ENCODE peak calls at places on chromosomes 16 and 17, in ten cellular contexts. G is SW 1271; M is Ammon's horn; C is M059J; O is GM06990; F is MM.1S; T is NCI-H1694; H is activated CD8-positive, alpha-beta memory T cell treated with anti-CD3 and anti-CD28 coated beads for 4 hours; W is activated T-cell treated with anti-CD3 and anti-CD28 coated beads, Interleukin-2, amount 50 U/mL, for 72 hours; A is A172. R is an unnamed sample.

GRCh38 chr17:2214047-2214717 is 89.4 kb downstream of the SMG6 start:
- DNase-seq in G (no peak), M (peak), C (peak), O (no peak), F (no peak), T (no peak), H (no peak), W (peak), A (peak), R (peak)

GRCh38 chr17:42438600-42439567 is 15.8 kb upstream of the CAVIN1 start:
- DNase-seq in G (no peak), M (no peak), C (no peak), O (no peak), F (peak), T (no peak), H (no peak), W (peak), A (peak), R (no peak)

GRCh38 chr17:18191071-18191667 is 7.5 kb downstream of the ALKBH5 start:
- DNase-seq in G (no peak), M (no peak), C (no peak), O (no peak), F (no peak), T (no peak), H (no peak), W (no peak), A (no peak), R (no peak)

GRCh38 chr17:68600881-68601564 is at the start of gene FAM20A:
- DNase-seq in G (no peak), M (no peak), C (no peak), O (no peak), F (no peak), T (peak), H (no peak), W (peak), A (no peak), R (no peak)

GRCh38 chr17:63423963-63424362 is 22.1 kb downstream of the CYB561 start:
- DNase-seq in G (no peak), M (no peak), C (no peak), O (no peak), F (no peak), T (no peak), H (no peak), W (no peak), A (no peak), R (no peak)

GRCh38 chr16:28835864-28836760 is 10.0 kb downstream of the TUFM start:
- DNase-seq in G (no peak), M (no peak), C (no peak), O (no peak), F (no peak), T (no peak), H (no peak), W (peak), A (no peak), R (no peak)

GRCh38 chr16:65121870-65122723 is at the start of gene CDH11:
- DNase-seq in G (no peak), M (peak), C (peak), O (no peak), F (no peak), T (no peak), H (no peak), W (no peak), A (peak), R (peak)

GRCh38 chr16:47705268-47705667 is 244.1 kb downstream of the PHKB start:
- DNase-seq in G (no peak), M (no peak), C (no peak), O (no peak), F (no peak), T (no peak), H (no peak), W (no peak), A (no peak), R (no peak)

GRCh38 chr17:62713096-62713870 is 85.8 kb downstream of the MRC2 start:
- DNase-seq in G (no peak), M (peak), C (no peak), O (no peak), F (no peak), T (no peak), H (no peak), W (no peak), A (no peak), R (no peak)

GRCh38 chr16:88856122-88856827 is 472 bp downstream of the GALNS start:
- DNase-seq in G (no peak), M (peak), C (no peak), O (no peak), F (no peak), T (no peak), H (no peak), W (peak), A (no peak), R (no peak)

GRCh38 chr16:20166531-20167235 is 93.0 kb upstream of the GPR139 start:
- DNase-seq in G (no peak), M (no peak), C (peak), O (no peak), F (no peak), T (no peak), H (no peak), W (no peak), A (peak), R (no peak)

GRCh38 chr17:4679652-4680051 is 24.3 kb downstream of the PELP1 start:
- DNase-seq in G (no peak), M (no peak), C (peak), O (no peak), F (no peak), T (no peak), H (no peak), W (no peak), A (peak), R (no peak)

GRCh38 chr16:51050379-51050710 is 100.7 kb downstream of the SALL1 start:
- DNase-seq in G (no peak), M (no peak), C (no peak), O (no peak), F (no peak), T (no peak), H (no peak), W (no peak), A (no peak), R (no peak)

GRCh38 chr17:21164226-21165019 is 37.7 kb downstream of the DHRS7B start:
- DNase-seq in G (no peak), M (no peak), C (no peak), O (no peak), F (no peak), T (no peak), H (no peak), W (no peak), A (no peak), R (no peak)

GRCh38 chr16:58843675-58844074 is 109.6 kb upstream of the GOT2 start:
- DNase-seq in G (no peak), M (no peak), C (peak), O (no peak), F (peak), T (no peak), H (no peak), W (no peak), A (peak), R (no peak)

GRCh38 chr17:31310260-31310659 is 3.6 kb downstream of the EVI2B start:
- DNase-seq in G (no peak), M (no peak), C (no peak), O (no peak), F (peak), T (no peak), H (peak), W (peak), A (no peak), R (no peak)

GRCh38 chr16:19559242-19559910 is 3.9 kb downstream of the VPS35L start:
- DNase-seq in G (no peak), M (peak), C (peak), O (no peak), F (peak), T (peak), H (no peak), W (peak), A (peak), R (no peak)

GRCh38 chr16:17416461-17417221 is 54.1 kb downstream of the XYLT1 start:
- DNase-seq in G (no peak), M (peak), C (peak), O (peak), F (peak), T (no peak), H (peak), W (peak), A (no peak), R (no peak)

GRCh38 chr17:35167666-35168065 is 20.0 kb downstream of the UNC45B start:
- DNase-seq in G (no peak), M (no peak), C (peak), O (no peak), F (no peak), T (no peak), H (no peak), W (no peak), A (peak), R (no peak)

GRCh38 chr17:2982854-2983636 is 80.4 kb downstream of the OR1D5 start:
- DNase-seq in G (no peak), M (peak), C (peak), O (no peak), F (no peak), T (peak), H (no peak), W (no peak), A (peak), R (peak)

GRCh38 chr17:57313276-57313835 is 57.0 kb downstream of the MSI2 start:
- DNase-seq in G (no peak), M (no peak), C (no peak), O (no peak), F (no peak), T (no peak), H (no peak), W (no peak), A (no peak), R (no peak)

GRCh38 chr17:64004218-64004770 is 6.1 kb downstream of the PRR29 start:
- DNase-seq in G (no peak), M (no peak), C (no peak), O (no peak), F (no peak), T (no peak), H (no peak), W (no peak), A (no peak), R (peak)

GRCh38 chr17:36092228-36092627 is 2.3 kb upstream of the CCL3 start:
- DNase-seq in G (no peak), M (no peak), C (no peak), O (peak), F (peak), T (no peak), H (no peak), W (peak), A (no peak), R (no peak)

GRCh38 chr16:77683845-77684526 is 38.3 kb upstream of the NUDT7 start:
- DNase-seq in G (no peak), M (peak), C (no peak), O (no peak), F (no peak), T (no peak), H (no peak), W (no peak), A (no peak), R (no peak)

GRCh38 chr17:32259596-32259995 is 6.0 kb upstream of the RHBDL3 start:
- DNase-seq in G (no peak), M (peak), C (peak), O (no peak), F (no peak), T (no peak), H (no peak), W (no peak), A (peak), R (no peak)

GRCh38 chr16:49934557-49935260 is 78.8 kb upstream of the ZNF423 start:
- DNase-seq in G (no peak), M (no peak), C (no peak), O (no peak), F (no peak), T (no peak), H (no peak), W (no peak), A (no peak), R (peak)

GRCh38 chr16:82195917-82196494 is 26.0 kb upstream of the MPHOSPH6 start:
- DNase-seq in G (no peak), M (no peak), C (no peak), O (no peak), F (no peak), T (no peak), H (no peak), W (no peak), A (no peak), R (no peak)

GRCh38 chr16:64589836-64590235 is 532.0 kb downstream of the CDH11 start:
- DNase-seq in G (no peak), M (peak), C (peak), O (no peak), F (no peak), T (no peak), H (no peak), W (no peak), A (peak), R (no peak)

GRCh38 chr16:15672514-15673167 is 22.6 kb downstream of the NDE1 start:
- DNase-seq in G (peak), M (peak), C (peak), O (no peak), F (no peak), T (no peak), H (peak), W (peak), A (peak), R (peak)

GRCh38 chr17:82709024-82709675 is 7.4 kb upstream of the FN3KRP start:
- DNase-seq in G (no peak), M (no peak), C (no peak), O (no peak), F (no peak), T (no peak), H (no peak), W (no peak), A (no peak), R (no peak)